ENCODE peak calls at places on chromosome 1, in eight cellular contexts. X is NT2/D1, Q is heart right ventricle, H is OCI-LY7, N is psoas muscle, G is tibial nerve, A is tibial artery, Y is cardiac muscle cell. L is an unnamed sample. For H3K36me3 and H3K4me1, the result is how much of the 10 kb centered on the place peaks cover.

GRCh38 chr1:29646161-29646775 is 409.9 kb downstream of the PTPRU start:
- DNase-seq in N (no peak), G (no peak), Y (no peak), Q (no peak), H (no peak), X (no peak), A (peak), L (no peak)

GRCh38 chr1:48198970-48199369 is 23.5 kb upstream of the SLC5A9 start:
- DNase-seq in N (no peak), Q (no peak), H (no peak), G (no peak), A (no peak), Y (no peak), X (no peak), L (no peak)

GRCh38 chr1:153430166-153430553 is 13.8 kb downstream of the S100A7A start:
- DNase-seq in H (no peak), Q (no peak), N (no peak), Y (no peak), G (no peak), X (no peak), A (no peak), L (no peak)

GRCh38 chr1:218401896-218402770 is 57.0 kb downstream of the TGFB2 start:
- DNase-seq in G (no peak), X (no peak), Y (no peak), H (no peak), N (no peak), A (no peak), Q (no peak), L (no peak)

GRCh38 chr1:6280761-6281451 is 20.0 kb upstream of the GPR153 start:
- DNase-seq in X (no peak), N (peak), Q (no peak), G (no peak), Y (peak), A (no peak), H (no peak), L (no peak)

GRCh38 chr1:12616709-12617373 is 1.2 kb downstream of the DHRS3 start:
- DNase-seq in Q (peak), A (peak), N (peak), H (no peak), G (no peak), Y (peak), X (no peak), L (peak)

GRCh38 chr1:182587666-182588438 is 1.2 kb downstream of the RNASEL start:
- DNase-seq in G (no peak), A (no peak), X (no peak), H (no peak), Y (no peak), N (no peak), Q (no peak), L (no peak)

GRCh38 chr1:168394858-168395257 is 114.2 kb downstream of the TBX19 start:
- DNase-seq in N (no peak), A (no peak), Q (no peak), X (no peak), H (no peak), Y (no peak), G (no peak), L (no peak)

GRCh38 chr1:150257624-150258274 is at the start of gene CA14:
- DNase-seq in G (no peak), X (peak), A (no peak), Y (peak), N (no peak), H (no peak), Q (no peak), L (no peak)

GRCh38 chr1:201760516-201760915 is 68.4 kb upstream of the IPO9 start:
- DNase-seq in X (no peak), N (no peak), A (no peak), H (no peak), Y (no peak), Q (no peak), G (no peak), L (peak)

GRCh38 chr1:153400244-153400643 is 9.4 kb upstream of the S100A8 start:
- DNase-seq in Y (no peak), X (no peak), A (peak), N (no peak), H (no peak), Q (no peak), G (no peak), L (no peak)

GRCh38 chr1:30888391-30888790 is 20.2 kb downstream of the SDC3 start:
- DNase-seq in A (peak), Q (peak), X (no peak), N (no peak), H (no peak), Y (peak), G (no peak), L (no peak)

GRCh38 chr1:205648212-205648910 is 16.6 kb upstream of the ELK4 start:
- DNase-seq in Q (no peak), N (no peak), Y (peak), X (no peak), A (no peak), G (no peak), H (no peak), L (no peak)

GRCh38 chr1:151773698-151774097 is 10.4 kb upstream of the MRPL9 start:
- DNase-seq in H (no peak), Y (no peak), X (no peak), G (no peak), Q (no peak), A (no peak), N (no peak), L (no peak)

GRCh38 chr1:961132-961652 is 808 bp downstream of the KLHL17 start:
- DNase-seq in N (no peak), Y (no peak), G (no peak), X (no peak), A (no peak), H (no peak), Q (no peak), L (no peak)

GRCh38 chr1:5751833-5752714 is 240.2 kb downstream of the NPHP4 start:
- DNase-seq in H (no peak), Q (no peak), Y (peak), G (peak), A (peak), X (no peak), N (no peak), L (no peak)

GRCh38 chr1:26831546-26832248 is 5.2 kb downstream of the ZDHHC18 start:
- DNase-seq in A (no peak), N (no peak), Q (no peak), Y (no peak), H (no peak), G (no peak), X (no peak), L (no peak)

GRCh38 chr1:12773438-12773837 is at the start of gene PRAMEF12:
- DNase-seq in H (no peak), Y (no peak), N (no peak), G (no peak), Q (no peak), X (no peak), A (no peak), L (no peak)

GRCh38 chr1:99005142-99005491 is 456 bp upstream of the PLPPR5 start:
- DNase-seq in Q (no peak), X (no peak), A (no peak), G (no peak), Y (peak), H (no peak), N (no peak), L (no peak)

GRCh38 chr1:84141177-84142003 is 2.7 kb upstream of the PRKACB start:
- DNase-seq in H (peak), Q (no peak), N (no peak), Y (no peak), G (no peak), A (no peak), X (no peak), L (peak)

GRCh38 chr1:52636701-52637695 is 4.0 kb downstream of the SHISAL2A start:
- DNase-seq in A (no peak), H (peak), Q (no peak), G (no peak), N (no peak), Y (no peak), X (no peak), L (no peak)

GRCh38 chr1:58988752-58989151 is 204.9 kb upstream of the JUN start:
- DNase-seq in G (no peak), H (no peak), X (no peak), N (no peak), Y (no peak), Q (no peak), A (no peak), L (no peak)

GRCh38 chr1:24586970-24587820 is 31.3 kb downstream of the NCMAP start:
- DNase-seq in G (no peak), Y (peak), A (no peak), X (peak), H (peak), N (no peak), Q (peak), L (peak)

GRCh38 chr1:7069888-7070287 is 284.6 kb downstream of the CAMTA1 start:
- DNase-seq in N (no peak), G (no peak), Q (no peak), H (no peak), A (no peak), Y (peak), X (no peak), L (no peak)

GRCh38 chr1:36330940-36331339 is 7.5 kb upstream of the EVA1B start:
- DNase-seq in G (no peak), H (no peak), A (no peak), N (no peak), Q (no peak), X (no peak), Y (no peak), L (no peak)

GRCh38 chr1:243542726-243543415 is 287.0 kb downstream of the SDCCAG8 start:
- DNase-seq in Q (no peak), N (no peak), X (no peak), Y (no peak), H (peak), G (no peak), A (no peak), L (no peak)

GRCh38 chr1:94974824-94975223 is 47.9 kb upstream of the CNN3 start:
- DNase-seq in Y (no peak), X (no peak), N (no peak), Q (no peak), H (no peak), G (no peak), A (no peak), L (no peak)

GRCh38 chr1:208230668-208231529 is 13.3 kb downstream of the PLXNA2 start:
- DNase-seq in N (no peak), A (no peak), Y (peak), X (no peak), H (no peak), G (no peak), Q (no peak), L (no peak)

DNA sequence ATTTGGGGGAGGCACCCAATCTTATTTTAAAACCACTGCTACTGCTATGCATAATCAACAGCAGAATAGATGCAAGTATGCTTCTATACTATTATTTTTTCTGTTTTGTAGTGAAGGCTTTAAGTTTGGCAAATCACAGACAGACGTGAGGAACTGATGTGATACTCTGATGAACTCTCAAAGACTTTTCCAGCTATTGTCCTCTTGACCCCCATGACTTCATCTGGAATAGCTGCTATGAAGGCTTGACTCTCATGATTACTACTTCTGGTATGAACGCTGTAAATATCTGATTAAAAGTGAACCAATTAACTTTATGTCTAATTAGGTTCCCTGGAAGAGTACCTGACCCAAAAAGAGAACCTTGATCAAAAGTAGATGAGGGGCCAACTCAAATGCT is 49.1 kb downstream of the EYA3 start:
- DNase-seq in X (no peak), G (no peak), Y (no peak), H (no peak), A (no peak), N (no peak), Q (no peak), L (no peak)
- H3K36me3 ChIP-seq in X (half or more), G (under half), Y (under half), H (half or more), A (under half), N (half or more), Q (under half), L (under half)

DNA sequence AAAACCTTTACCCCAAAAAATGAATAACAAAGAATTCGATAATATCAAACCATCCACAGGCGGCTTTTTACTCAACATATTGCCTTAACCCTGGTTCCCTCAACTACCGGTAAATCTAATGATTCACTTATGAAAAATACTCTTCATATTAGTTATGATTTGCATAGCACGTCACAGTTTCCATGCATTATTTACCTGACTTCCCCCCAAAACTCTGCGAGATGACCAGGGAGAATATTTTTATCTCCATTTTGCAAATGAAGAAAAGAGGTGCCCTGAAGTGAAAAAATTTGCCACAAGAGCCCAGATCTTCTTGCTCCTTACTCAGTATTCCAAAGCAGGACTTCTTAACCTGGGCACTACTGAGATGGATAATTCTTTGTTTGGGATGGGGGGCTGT is 2.9 kb downstream of the JAK1 start:
- DNase-seq in Y (no peak), H (peak), G (no peak), N (no peak), X (no peak), A (no peak), Q (no peak), L (no peak)
- H3K4me3 ChIP-seq in Y (no peak), H (peak), G (no peak), N (no peak), X (no peak), A (no peak), Q (no peak), L (no peak)

GRCh38 chr1:204487256-204487615 is 7.4 kb downstream of the PIK3C2B start:
- DNase-seq in G (no peak), N (no peak), Y (no peak), H (no peak), X (no peak), Q (no peak), A (no peak), L (no peak)
- H3K4me1 ChIP-seq in G (under half), N (under half), Y (under half), H (under half), X (under half), Q (half or more), A (under half), L (under half)

GRCh38 chr1:62528015-62528414 is 69.3 kb upstream of the ANGPTL3 start:
- DNase-seq in Q (peak), H (no peak), G (no peak), X (no peak), A (no peak), N (no peak), Y (no peak), L (no peak)

GRCh38 chr1:62529227-62529626 is 68.1 kb upstream of the ANGPTL3 start:
- DNase-seq in X (no peak), N (no peak), G (no peak), Y (no peak), A (no peak), H (no peak), Q (no peak), L (no peak)

GRCh38 chr1:62530516-62531154 is 66.7 kb upstream of the ANGPTL3 start:
- DNase-seq in Y (peak), X (peak), G (no peak), Q (peak), N (no peak), H (peak), A (no peak), L (peak)
- H3K36me3 ChIP-seq in Y (under half), X (under half), G (under half), Q (under half), N (half or more), H (under half), A (under half), L (under half)

GRCh38 chr1:38818706-38819439 is 40.7 kb downstream of the RRAGC start:
- DNase-seq in H (no peak), Y (no peak), Q (no peak), X (no peak), G (no peak), N (no peak), A (no peak), L (no peak)

GRCh38 chr1:38815903-38816627 is 43.5 kb downstream of the RRAGC start:
- DNase-seq in G (no peak), H (no peak), X (no peak), Q (no peak), A (no peak), N (no peak), Y (no peak), L (no peak)

GRCh38 chr1:38819516-38819915 is 40.1 kb downstream of the RRAGC start:
- DNase-seq in Q (no peak), H (no peak), X (no peak), A (no peak), Y (no peak), N (no peak), G (no peak), L (no peak)

GRCh38 chr1:38817267-38817957 is 42.2 kb downstream of the RRAGC start:
- DNase-seq in H (no peak), Y (no peak), X (no peak), G (no peak), A (no peak), N (no peak), Q (no peak), L (no peak)

GRCh38 chr1:38817958-38818705 is 41.4 kb downstream of the RRAGC start:
- DNase-seq in H (no peak), Q (no peak), Y (peak), N (peak), G (no peak), X (peak), A (no peak), L (peak)
- H3K4me3 ChIP-seq in H (no peak), Q (peak), Y (peak), N (peak), G (no peak), X (peak), A (no peak), L (peak)

DNA sequence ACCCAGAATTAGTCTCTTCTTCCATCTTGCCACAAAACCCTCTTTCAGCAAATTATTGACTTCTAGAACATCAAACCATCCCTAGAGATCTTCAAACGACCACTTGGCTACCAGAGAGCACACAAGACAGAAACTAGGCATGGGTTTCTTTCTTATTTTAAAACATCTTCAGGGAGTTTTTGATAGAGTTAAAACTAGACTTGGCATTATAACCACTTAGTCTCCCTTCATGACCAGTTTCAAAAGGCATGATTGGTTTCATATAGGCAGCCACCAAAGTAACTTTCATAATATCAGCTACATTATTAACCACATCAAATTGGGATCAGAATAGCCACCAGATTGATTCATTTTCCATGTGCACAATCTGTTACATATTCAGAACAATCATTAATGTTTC is 368.4 kb upstream of the GREM2 start:
- DNase-seq in A (no peak), X (no peak), Q (no peak), G (no peak), N (no peak), Y (no peak), H (no peak), L (no peak)
- H3K4me1 ChIP-seq in A (under half), X (under half), Q (under half), G (under half), N (under half), Y (under half), H (under half), L (under half)

GRCh38 chr1:229480500-229480899 is 27.6 kb downstream of the NUP133 start:
- DNase-seq in H (peak), Q (no peak), X (no peak), N (no peak), A (no peak), Y (no peak), G (no peak), L (no peak)
- H3K36me3 ChIP-seq in H (half or more), Q (under half), X (half or more), N (half or more), A (half or more), Y (under half), G (under half), L (half or more)

GRCh38 chr1:28280501-28280900 is 21.2 kb downstream of the SESN2 start:
- DNase-seq in X (no peak), H (no peak), G (no peak), N (no peak), Y (no peak), Q (no peak), A (no peak), L (no peak)

GRCh38 chr1:28280961-28281360 is 21.6 kb downstream of the SESN2 start:
- DNase-seq in N (no peak), G (no peak), Y (no peak), A (no peak), H (no peak), X (no peak), Q (no peak), L (no peak)

GRCh38 chr1:28282426-28283407 is 23.4 kb downstream of the SESN2 start:
- DNase-seq in X (no peak), N (no peak), G (no peak), H (no peak), A (no peak), Q (no peak), Y (no peak), L (no peak)

GRCh38 chr1:28279721-28280120 is 20.4 kb downstream of the SESN2 start:
- DNase-seq in Y (no peak), N (no peak), Q (no peak), X (no peak), A (no peak), G (no peak), H (no peak), L (no peak)

GRCh38 chr1:28281608-28282425 is 22.5 kb downstream of the SESN2 start:
- DNase-seq in N (no peak), G (no peak), H (no peak), Q (no peak), X (no peak), Y (no peak), A (no peak), L (no peak)
- H3K4me3 ChIP-seq in N (no peak), G (no peak), H (no peak), Q (no peak), X (no peak), Y (no peak), A (no peak), L (no peak)

DNA sequence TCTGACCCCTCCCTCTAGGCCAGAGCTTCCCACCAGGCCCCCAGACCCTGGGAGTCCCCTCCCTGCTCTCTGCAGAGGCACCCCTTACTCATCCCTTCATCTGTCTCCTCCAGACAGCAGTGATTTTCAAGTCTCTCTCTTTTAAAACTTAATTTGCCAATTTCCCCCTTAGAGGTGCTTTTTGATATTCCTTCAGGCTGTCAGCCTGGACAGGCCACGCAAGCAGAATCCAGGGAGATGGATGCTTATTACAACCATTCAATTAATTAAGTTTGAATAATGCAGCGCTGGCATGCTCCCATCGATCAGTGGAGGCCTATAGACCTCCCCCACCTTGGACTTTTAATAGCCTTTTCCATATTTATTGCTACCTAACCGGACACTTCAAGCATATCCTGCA is 6.2 kb downstream of the CAMK2N1 start:
- DNase-seq in H (no peak), X (no peak), N (no peak), G (no peak), A (no peak), Q (no peak), Y (no peak), L (no peak)
- H3K4me1 ChIP-seq in H (under half), X (under half), N (under half), G (under half), A (under half), Q (under half), Y (under half), L (under half)